ENCODE peak calls at places on chromosomes 13 and 19, in eight cellular contexts. S is mammary epithelial cell, Q is GM12865, U is BJ, V is lower lobe of right lung, B is AG09309, F is fibroblast of pulmonary artery, R is thyroid gland. M is an unnamed sample.
A peak's percentile ranks its signal among the peaks of the same experiment; 100 is the strongest.

GRCh38 chr13:29503041-29503837 is 92.2 kb downstream of the SLC7A1 start:
- DNase-seq in B (no peak), U (no peak), Q (no peak), S (no peak), V (no peak), F (no peak), R (no peak), M (no peak)

GRCh38 chr13:49858183-49858856 is 65.8 kb upstream of the KPNA3 start:
- DNase-seq in V (no peak), B (peak; percentile 78), U (peak; percentile 81), F (peak; percentile 94), R (no peak), S (peak; percentile 79), Q (no peak), M (peak; percentile 67)

GRCh38 chr19:888615-889385 is 4.2 kb downstream of the MED16 start:
- DNase-seq in F (no peak), Q (peak; percentile 54), R (no peak), U (no peak), S (no peak), B (no peak), V (no peak), M (no peak)

GRCh38 chr19:33988601-33989000 is 183.7 kb upstream of the LSM14A start:
- DNase-seq in V (no peak), S (no peak), Q (no peak), B (peak; percentile 4), F (no peak), R (no peak), U (no peak), M (no peak)

GRCh38 chr19:38850976-38851621 is 1.3 kb upstream of the HNRNPL start:
- DNase-seq in S (no peak), U (no peak), Q (peak; percentile 36), R (peak; percentile 18), F (no peak), B (no peak), V (peak; percentile 61), M (no peak)

GRCh38 chr19:34128558-34129250 is 43.6 kb upstream of the LSM14A start:
- DNase-seq in U (no peak), S (no peak), B (no peak), R (no peak), F (no peak), Q (no peak), V (no peak), M (no peak)

GRCh38 chr13:98239156-98240076 is 62.3 kb upstream of the RNF113B start:
- DNase-seq in U (no peak), B (no peak), Q (no peak), R (peak; percentile 51), F (no peak), V (no peak), S (no peak), M (no peak)

GRCh38 chr13:45384474-45385174 is 33.5 kb downstream of the SLC25A30 start:
- DNase-seq in F (no peak), S (no peak), U (no peak), R (no peak), B (no peak), V (no peak), Q (no peak), M (no peak)

GRCh38 chr13:94009696-94010095 is 469.8 kb downstream of the DCT start:
- DNase-seq in F (peak; percentile 70), R (no peak), B (peak; percentile 17), S (peak; percentile 4), U (peak; percentile 3), Q (no peak), V (no peak), M (no peak)

GRCh38 chr19:55245236-55245904 is 13.4 kb downstream of the PPP6R1 start:
- DNase-seq in S (no peak), U (no peak), V (no peak), R (no peak), B (no peak), Q (no peak), F (no peak), M (no peak)

GRCh38 chr13:37097008-37097579 is 8.4 kb downstream of the CSNK1A1L start:
- DNase-seq in Q (no peak), F (no peak), B (no peak), U (peak; percentile 13), V (no peak), R (no peak), S (no peak), M (no peak)

GRCh38 chr19:29260477-29261317 is 47.7 kb upstream of the UQCRFS1 start:
- DNase-seq in B (no peak), U (no peak), Q (peak; percentile 71), S (no peak), V (no peak), R (no peak), F (peak; percentile 27), M (no peak)

GRCh38 chr13:31965361-31966066 is 66.1 kb upstream of the FRY start:
- DNase-seq in V (no peak), S (peak; percentile 59), R (peak; percentile 40), F (peak; percentile 81), Q (peak; percentile 91), B (no peak), U (no peak), M (peak; percentile 61)

GRCh38 chr13:107765724-107766436 is 449.5 kb downstream of the LIG4 start:
- DNase-seq in F (peak; percentile 10), R (no peak), Q (no peak), V (no peak), B (no peak), U (no peak), S (no peak), M (no peak)
- H3K4me3 ChIP-seq in F (no peak overlapping the region), R (no peak overlapping the region), Q (no peak overlapping the region), V (no peak overlapping the region), B (no peak overlapping the region), U (no peak overlapping the region), S (no peak overlapping the region), M (no peak overlapping the region)

GRCh38 chr19:48064509-48064908 is 20.6 kb upstream of the CABP5 start:
- DNase-seq in V (no peak), R (no peak), S (no peak), U (no peak), F (no peak), B (no peak), Q (no peak), M (no peak)

GRCh38 chr19:48059331-48059730 is 15.5 kb upstream of the CABP5 start:
- DNase-seq in U (no peak), V (no peak), S (no peak), R (no peak), Q (no peak), B (no peak), F (no peak), M (no peak)

GRCh38 chr19:48060381-48060780 is 16.5 kb upstream of the CABP5 start:
- DNase-seq in Q (no peak), B (no peak), R (no peak), S (no peak), U (no peak), F (no peak), V (no peak), M (no peak)

DNA sequence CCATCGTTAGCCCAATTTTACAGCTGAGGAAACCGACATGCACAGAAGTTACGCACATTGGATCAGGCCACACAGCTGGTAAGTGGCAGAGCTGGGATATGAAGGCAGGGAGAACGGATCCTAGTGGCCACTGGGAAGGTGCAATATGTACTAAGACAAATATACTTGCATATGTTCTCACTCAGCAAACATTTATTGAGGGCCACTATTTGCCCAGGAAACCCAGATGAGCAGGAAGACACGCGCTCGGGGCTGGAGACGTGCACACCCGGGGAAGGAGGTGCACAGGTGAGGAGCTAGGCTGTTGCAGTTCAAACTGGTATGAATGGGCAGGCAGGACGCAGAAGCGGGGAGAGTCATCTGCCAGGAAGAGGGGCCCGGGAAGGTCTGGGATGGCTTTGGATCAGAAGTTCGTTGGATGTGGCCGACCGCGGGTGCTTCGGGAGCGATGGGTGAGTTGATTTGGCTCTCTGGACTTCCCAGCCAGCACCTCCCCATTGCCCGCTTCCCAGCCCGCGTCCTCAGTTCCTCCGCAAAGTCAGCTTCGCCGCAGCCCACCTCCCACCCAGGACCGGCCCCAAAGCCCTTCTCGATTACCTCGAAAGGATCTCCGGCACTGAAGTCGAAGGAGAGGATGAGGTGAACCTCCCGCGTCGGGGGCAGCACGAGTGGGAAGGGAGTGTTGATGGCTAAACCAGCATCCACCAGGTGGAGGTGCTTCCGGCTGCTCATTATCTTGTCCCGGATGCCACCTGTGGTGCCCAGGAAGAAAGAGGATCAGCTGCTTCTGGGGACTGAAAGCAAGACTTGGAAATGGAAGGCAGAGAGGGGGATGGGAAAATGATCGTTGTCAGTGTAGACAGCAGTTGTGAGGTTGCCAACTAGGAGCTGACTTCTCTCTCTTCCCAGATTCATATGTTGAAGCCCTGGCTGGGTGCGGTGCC is 17.8 kb upstream of the CABP5 start:
- DNase-seq in F (no peak), Q (no peak), S (no peak), R (no peak), B (no peak), V (no peak), U (no peak), M (no peak)
- TF ChIP-seq CTCF in F (no peak), Q (no peak), S (no peak), R (no peak), B (no peak), V (no peak), U (no peak), M (no peak)

GRCh38 chr13:21051675-21052074 is 9.7 kb downstream of the LATS2 start:
- DNase-seq in F (no peak), S (no peak), Q (no peak), U (no peak), B (no peak), R (no peak), V (no peak), M (no peak)

GRCh38 chr13:21050288-21051197 is 10.8 kb downstream of the LATS2 start:
- DNase-seq in S (no peak), F (no peak), U (no peak), Q (peak; percentile 23), B (no peak), V (no peak), R (no peak), M (no peak)

GRCh38 chr13:21047591-21048282 is 13.6 kb downstream of the LATS2 start:
- DNase-seq in U (no peak), B (no peak), F (no peak), Q (no peak), R (peak; percentile 34), S (no peak), V (no peak), M (no peak)

GRCh38 chr13:21047087-21047486 is 14.3 kb downstream of the LATS2 start:
- DNase-seq in F (no peak), Q (no peak), V (no peak), R (no peak), B (no peak), U (no peak), S (no peak), M (no peak)

GRCh38 chr13:21048901-21049655 is 12.3 kb downstream of the LATS2 start:
- DNase-seq in S (no peak), V (no peak), B (no peak), F (no peak), R (peak; percentile 94), Q (no peak), U (no peak), M (no peak)
- H3K4me3 ChIP-seq in S (no peak overlapping the region), V (no peak overlapping the region), B (no peak overlapping the region), F (no peak overlapping the region), R (no peak overlapping the region), Q (no peak overlapping the region), U (no peak overlapping the region), M (no peak overlapping the region)

GRCh38 chr13:27770809-27771208 is 21.5 kb upstream of the GSX1 start:
- DNase-seq in F (peak; percentile 23), U (no peak), S (peak; percentile 86), V (no peak), Q (peak; percentile 72), R (no peak), B (no peak), M (no peak)

GRCh38 chr13:27765650-27766049 is 26.6 kb upstream of the GSX1 start:
- DNase-seq in S (no peak), Q (no peak), F (no peak), R (no peak), B (no peak), V (no peak), U (no peak), M (no peak)
- TF ChIP-seq CTCF in S (no peak), Q (no peak), F (no peak), R (no peak), B (no peak), V (no peak), U (no peak), M (no peak)

M was measured in astrocyte of the cerebellum.